ENCODE peak calls at places on chromosome 13, in eight cellular contexts. S is A549, P is ovary, X is AG04449, T is lower leg skin, O is epithelial cell of esophagus, L is SK-N-SH, D is upper lobe of right lung. V is an unnamed sample.

GRCh38 chr13:40061466-40062450 is 406.3 kb downstream of the COG6 start:
- DNase-seq in X (no peak), O (peak), L (no peak), P (no peak), T (no peak), S (no peak), D (no peak), V (no peak)

GRCh38 chr13:108769213-108770070 is 140.0 kb downstream of the MYO16 start:
- DNase-seq in P (no peak), D (no peak), X (no peak), T (no peak), O (peak), L (no peak), S (peak), V (no peak)

GRCh38 chr13:29849071-29849541 is 1.3 kb downstream of the UBL3 start:
- DNase-seq in P (no peak), S (peak), O (peak), X (no peak), L (peak), D (no peak), T (no peak), V (no peak)

GRCh38 chr13:68428292-68428691 is 1198.2 kb upstream of the PCDH9 start:
- DNase-seq in O (peak), L (no peak), P (no peak), X (no peak), T (no peak), D (no peak), S (no peak), V (no peak)

GRCh38 chr13:101018720-101019119 is 344.1 kb upstream of the TMTC4 start:
- DNase-seq in S (peak), D (no peak), P (no peak), T (no peak), L (no peak), X (peak), O (peak), V (no peak)

GRCh38 chr13:113861433-113862030 is 2.3 kb downstream of the GAS6 start:
- DNase-seq in X (no peak), P (peak), S (no peak), O (peak), L (peak), T (peak), D (no peak), V (no peak)

GRCh38 chr13:79781829-79782540 is 301.0 kb downstream of the NDFIP2 start:
- DNase-seq in P (no peak), S (no peak), O (no peak), L (no peak), D (no peak), X (no peak), T (no peak), V (no peak)

GRCh38 chr13:37319041-37319443 is 213.6 kb upstream of the CSNK1A1L start:
- DNase-seq in X (no peak), T (no peak), D (no peak), O (no peak), S (no peak), L (no peak), P (no peak), V (no peak)

GRCh38 chr13:30038884-30039283 is 188.5 kb upstream of the UBL3 start:
- DNase-seq in D (no peak), O (no peak), S (no peak), X (no peak), L (no peak), T (no peak), P (no peak), V (no peak)

GRCh38 chr13:50124536-50125305 is 109.5 kb downstream of the KCNRG start:
- DNase-seq in L (peak), D (no peak), P (peak), O (peak), S (peak), X (no peak), T (peak), V (peak)

GRCh38 chr13:51959773-51960172 is 51.5 kb downstream of the ATP7B start:
- DNase-seq in D (no peak), X (no peak), S (no peak), P (no peak), L (no peak), T (no peak), O (no peak), V (no peak)

GRCh38 chr13:34166406-34166805 is 348.5 kb downstream of the RFC3 start:
- DNase-seq in O (no peak), P (no peak), S (no peak), T (no peak), X (no peak), L (no peak), D (no peak), V (no peak)

GRCh38 chr13:42745655-42746054 is 35.7 kb upstream of the FAM216B start:
- DNase-seq in P (no peak), L (no peak), T (no peak), S (no peak), D (no peak), O (no peak), X (no peak), V (no peak)

GRCh38 chr13:32415019-32415418 is 12.9 kb downstream of the N4BP2L1 start:
- DNase-seq in T (no peak), D (no peak), O (peak), L (peak), X (no peak), P (no peak), S (peak), V (no peak)

GRCh38 chr13:41622545-41623429 is 165.4 kb downstream of the RGCC start:
- DNase-seq in S (no peak), P (no peak), T (no peak), D (no peak), O (no peak), L (no peak), X (no peak), V (no peak)

GRCh38 chr13:35789335-35790166 is 313.1 kb upstream of the MAB21L1 start:
- DNase-seq in L (no peak), T (no peak), X (no peak), D (no peak), O (peak), S (peak), P (no peak), V (no peak)

GRCh38 chr13:79745141-79745540 is 264.2 kb downstream of the NDFIP2 start:
- DNase-seq in X (no peak), O (no peak), L (peak), T (no peak), P (peak), S (no peak), D (no peak), V (no peak)

GRCh38 chr13:30719521-30719914 is 15.8 kb upstream of the ALOX5AP start:
- DNase-seq in P (no peak), L (no peak), X (no peak), D (no peak), T (no peak), S (no peak), O (no peak), V (no peak)

GRCh38 chr13:42071667-42072419 is 23.4 kb downstream of the DGKH start:
- DNase-seq in T (no peak), L (no peak), X (no peak), O (no peak), P (no peak), D (no peak), S (peak), V (no peak)

GRCh38 chr13:27200413-27201066 is 28.9 kb upstream of the USP12 start:
- DNase-seq in X (no peak), T (no peak), L (no peak), P (no peak), S (no peak), O (peak), D (no peak), V (no peak)

GRCh38 chr13:27201661-27202060 is 30.1 kb upstream of the USP12 start:
- DNase-seq in O (peak), T (no peak), L (no peak), X (no peak), S (no peak), P (no peak), D (no peak), V (no peak)

GRCh38 chr13:27203186-27203585 is 31.6 kb upstream of the USP12 start:
- DNase-seq in O (no peak), S (no peak), L (no peak), X (no peak), D (no peak), T (no peak), P (no peak), V (no peak)

GRCh38 chr13:27199691-27200090 is 28.1 kb upstream of the USP12 start:
- DNase-seq in O (no peak), D (no peak), T (no peak), S (no peak), P (no peak), L (no peak), X (no peak), V (no peak)

DNA sequence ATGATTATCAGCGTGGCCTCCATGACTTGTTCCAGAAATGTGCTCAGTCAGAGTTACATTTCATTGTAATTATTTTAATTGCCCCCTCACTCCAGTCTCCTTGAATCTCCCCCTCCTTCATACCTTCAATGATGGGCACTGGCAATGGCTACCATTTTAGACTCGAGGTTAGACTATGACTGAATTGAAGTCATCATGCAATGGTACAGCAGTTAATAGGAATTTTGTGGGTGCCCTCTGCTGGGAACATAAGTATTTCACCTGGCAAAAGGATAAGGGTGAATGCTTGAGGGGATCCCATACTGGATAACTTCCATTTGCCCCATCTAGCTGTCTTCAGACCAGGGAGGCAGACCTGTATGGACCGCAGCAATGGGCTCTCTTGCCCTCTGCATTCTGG is 32.2 kb upstream of the USP12 start:
- DNase-seq in P (no peak), X (no peak), L (no peak), S (peak), D (no peak), O (peak), T (no peak), V (no peak)
- TF ChIP-seq CTCF in P (no peak), X (no peak), L (peak), S (peak), D (peak), O (peak), T (no peak), V (no peak)

GRCh38 chr13:38582133-38582532 is 104.7 kb upstream of the FREM2 start:
- DNase-seq in P (no peak), T (no peak), O (peak), D (no peak), X (no peak), S (peak), L (peak), V (no peak)
- TF ChIP-seq CTCF in P (peak), T (no peak), O (peak), D (peak), X (no peak), S (peak), L (peak), V (no peak)

DNA sequence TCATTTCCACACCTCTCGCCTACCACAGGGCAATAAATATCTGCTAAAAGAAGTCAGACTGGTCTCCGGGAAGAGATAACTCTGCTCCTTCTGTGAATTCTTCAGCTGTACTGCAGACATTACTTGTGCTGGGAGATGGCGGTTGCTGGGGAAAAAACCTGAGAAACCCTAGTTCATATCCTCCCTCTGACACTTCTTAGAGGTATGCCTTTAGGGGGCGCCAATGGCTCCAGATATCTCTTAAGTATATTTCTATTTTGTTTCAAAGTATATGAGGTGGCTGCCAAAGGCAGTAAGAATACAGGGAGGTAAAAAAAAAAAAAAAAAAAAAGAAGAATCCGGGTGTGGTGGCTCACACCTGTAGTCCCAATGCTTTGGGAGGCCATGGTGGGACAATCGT is 175.2 kb downstream of the PAN3 start:
- DNase-seq in L (no peak), T (no peak), O (peak), P (no peak), S (no peak), D (no peak), X (no peak), V (no peak)
- TF ChIP-seq CTCF in L (peak), T (no peak), O (peak), P (no peak), S (no peak), D (peak), X (peak), V (no peak)

DNA sequence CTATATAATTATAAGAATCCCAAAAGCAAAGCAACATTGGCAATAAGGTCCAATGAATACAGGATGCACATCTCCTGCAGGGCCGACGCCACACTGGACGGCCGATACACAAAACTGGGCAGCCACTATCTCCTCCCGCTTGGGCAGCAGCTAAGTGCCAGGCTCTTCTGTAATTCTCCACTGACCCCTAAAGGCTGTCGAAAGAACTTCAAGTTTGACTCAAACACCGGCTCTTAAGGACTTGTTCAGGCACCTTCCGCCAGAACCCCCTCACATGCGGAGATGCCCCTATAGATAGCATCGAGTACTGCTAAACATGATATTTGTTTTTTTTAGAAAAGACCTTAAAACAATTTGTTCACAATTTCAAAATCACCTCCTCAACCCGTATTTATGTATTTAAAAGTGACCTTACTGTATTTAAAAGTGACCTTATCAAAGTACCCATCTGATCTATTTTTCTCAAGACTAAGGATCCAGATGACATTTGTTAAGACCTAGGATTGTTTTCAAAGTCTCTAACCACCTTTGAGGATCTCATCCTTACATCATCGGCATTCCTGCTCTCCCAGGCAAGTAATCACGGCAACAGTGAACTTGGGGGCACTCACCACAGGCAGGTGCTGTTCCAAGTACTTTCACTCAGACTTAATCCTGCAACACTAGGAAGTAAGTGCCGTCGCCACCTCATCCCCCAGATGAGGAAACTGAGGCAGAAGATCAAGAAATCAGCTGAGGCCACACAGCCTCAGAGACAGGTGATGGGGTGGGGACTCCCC is 77.8 kb downstream of the TUBGCP3 start:
- DNase-seq in X (no peak), P (no peak), O (peak), D (no peak), L (peak), T (no peak), S (peak), V (no peak)
- TF ChIP-seq CTCF in X (peak), P (no peak), O (peak), D (peak), L (peak), T (no peak), S (peak), V (no peak)

DNA sequence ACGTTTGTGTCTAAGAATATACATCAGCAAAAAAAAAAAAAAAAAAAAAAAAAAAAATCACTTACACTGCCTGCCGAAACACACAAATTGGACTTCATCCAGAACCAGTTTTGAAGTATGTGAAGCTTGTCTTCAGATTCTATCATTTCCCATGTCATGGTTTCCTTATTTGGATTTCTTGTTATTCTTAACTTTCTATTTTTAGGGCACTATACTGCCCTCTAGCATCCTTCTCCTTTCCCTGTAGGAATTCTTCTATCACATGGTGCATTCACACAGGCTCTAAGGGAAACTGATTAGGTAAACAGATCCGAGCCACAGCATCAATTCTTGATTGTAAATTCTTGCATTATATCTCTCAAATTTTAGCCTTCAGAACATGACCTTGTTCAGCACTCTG is 1507.5 kb downstream of the OLFM4 start:
- DNase-seq in P (no peak), X (no peak), L (peak), D (no peak), O (peak), S (peak), T (no peak), V (no peak)
- TF ChIP-seq CTCF in P (no peak), X (no peak), L (peak), D (no peak), O (peak), S (no peak), T (no peak), V (no peak)

GRCh38 chr13:94550030-94550738 is 45.8 kb downstream of the TGDS start:
- DNase-seq in S (no peak), L (no peak), D (no peak), T (no peak), X (no peak), P (no peak), O (peak), V (no peak)

GRCh38 chr13:94552095-94552494 is 43.9 kb downstream of the TGDS start:
- DNase-seq in D (no peak), S (no peak), T (no peak), L (no peak), X (no peak), P (no peak), O (no peak), V (no peak)

GRCh38 chr13:94549241-94550029 is 46.5 kb downstream of the TGDS start:
- DNase-seq in O (peak), P (peak), X (peak), L (peak), D (peak), T (peak), S (peak), V (peak)

GRCh38 chr13:94546071-94546839 is 49.7 kb downstream of the TGDS start:
- DNase-seq in S (no peak), L (no peak), O (no peak), X (no peak), D (no peak), T (no peak), P (no peak), V (no peak)

DNA sequence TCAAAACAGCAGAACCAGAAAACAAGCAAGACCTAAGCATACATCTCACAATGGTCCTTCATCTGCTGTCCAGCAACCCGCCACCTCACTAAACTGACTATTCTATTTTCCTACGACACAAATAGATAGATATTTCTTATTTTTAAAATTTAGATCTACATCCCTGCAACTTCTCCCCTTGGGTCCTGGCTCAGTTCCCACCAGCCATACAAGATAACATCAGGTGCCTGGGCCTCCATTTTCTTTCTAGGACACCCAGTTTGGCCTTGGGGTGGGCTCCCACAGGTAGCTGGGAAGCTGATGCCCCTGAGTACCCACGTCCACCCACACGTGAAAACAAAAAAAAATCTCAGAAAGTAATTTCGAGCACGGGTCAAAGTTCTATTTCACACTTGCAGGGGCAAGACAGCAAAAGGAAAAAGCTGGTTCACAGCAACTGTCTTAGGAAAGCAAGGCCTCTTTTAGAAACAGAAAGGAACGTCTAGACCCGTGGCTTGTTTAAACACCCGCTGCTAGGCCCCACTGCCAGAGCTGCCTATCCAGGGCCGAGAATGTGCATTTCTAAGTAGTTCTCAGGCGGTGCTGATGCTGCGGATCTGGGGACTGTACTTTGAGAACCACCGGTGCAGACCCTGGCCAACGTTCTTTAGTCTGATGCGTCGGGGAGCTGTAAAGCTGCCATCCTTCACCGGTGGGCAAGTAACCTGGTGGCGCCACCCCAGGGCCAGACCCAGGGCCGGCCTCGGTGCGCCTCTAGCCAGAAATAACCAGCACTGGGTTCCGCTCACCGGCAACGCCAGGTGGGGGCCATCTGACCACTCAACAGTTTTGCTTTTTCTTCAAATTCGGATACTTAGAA is 47.3 kb downstream of the TGDS start:
- DNase-seq in D (peak), O (peak), S (peak), L (peak), P (peak), X (no peak), T (peak), V (no peak)
- TF ChIP-seq CTCF in D (peak), O (no peak), S (peak), L (peak), P (no peak), X (peak), T (no peak), V (no peak)

DNA sequence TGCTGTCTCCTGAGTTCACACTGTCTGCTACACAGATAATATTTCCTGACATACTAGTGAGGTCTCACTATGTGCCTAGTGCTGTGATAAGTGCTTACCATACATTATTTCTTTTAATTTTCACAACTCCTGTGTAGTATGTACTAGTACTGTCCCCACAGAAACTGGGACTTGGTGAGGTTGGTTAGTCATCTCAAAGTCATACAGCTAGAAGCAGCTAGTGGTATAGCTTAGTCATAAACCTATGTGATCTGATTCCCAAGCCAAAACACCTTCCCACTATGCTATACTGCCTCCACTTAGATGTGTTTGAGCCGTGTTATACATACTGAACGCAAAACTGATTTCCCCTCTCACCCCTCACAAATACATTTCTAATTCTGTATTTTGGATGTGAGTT is 10.5 kb downstream of the MTMR6 start:
- DNase-seq in O (peak), X (no peak), P (no peak), S (no peak), L (no peak), T (no peak), D (no peak), V (no peak)
- TF ChIP-seq CTCF in O (no peak), X (no peak), P (no peak), S (no peak), L (no peak), T (no peak), D (no peak), V (no peak)